ENCODE peak calls at places on chromosomes 3 and 15, in nine cellular contexts. S is brain microvascular endothelial cell, Q is colonic mucosa, H is dorsolateral prefrontal cortex, X is breast epithelium, K is cardiac muscle cell, Y is WERI-Rb-1, Z is suprapubic skin, J is heart left ventricle. O is an unnamed sample.

GRCh38 chr3:197186887-197187588 is 111.4 kb downstream of the DLG1 start:
- DNase-seq in Y (no peak), S (peak), X (no peak), J (peak), K (peak), Q (no peak), H (no peak), Z (no peak), O (no peak)

GRCh38 chr3:192169332-192169915 is 557.9 kb downstream of the FGF12 start:
- DNase-seq in Q (no peak), X (no peak), J (no peak), Y (no peak), S (no peak), K (peak), Z (no peak), H (no peak), O (no peak)

GRCh38 chr3:53253707-53254106 is 2.1 kb downstream of the TKT start:
- DNase-seq in Z (no peak), S (no peak), Q (no peak), H (no peak), X (no peak), J (no peak), Y (no peak), K (no peak), O (no peak)

GRCh38 chr15:56812255-56812654 is 78.9 kb upstream of the ZNF280D start:
- DNase-seq in S (no peak), X (no peak), Q (no peak), J (no peak), K (no peak), Y (no peak), Z (no peak), H (no peak), O (no peak)

GRCh38 chr3:139455855-139456254 is 20.5 kb downstream of the RBP2 start:
- DNase-seq in S (no peak), Q (no peak), Z (no peak), J (no peak), X (no peak), K (peak), H (no peak), Y (no peak), O (no peak)

GRCh38 chr15:93298901-93299300 is 209.9 kb upstream of the RGMA start:
- DNase-seq in H (no peak), K (no peak), S (no peak), Z (no peak), Q (no peak), J (no peak), Y (no peak), X (no peak), O (peak)

GRCh38 chr3:190338717-190339116 is 16.5 kb upstream of the CLDN1 start:
- DNase-seq in Y (no peak), Q (no peak), K (no peak), H (no peak), J (no peak), X (no peak), S (no peak), Z (no peak), O (no peak)

GRCh38 chr3:129592362-129593150 is 13.9 kb downstream of the PLXND1 start:
- DNase-seq in Q (peak), J (peak), S (no peak), X (no peak), Z (peak), K (peak), H (no peak), Y (peak), O (peak)

GRCh38 chr3:73029321-73029796 is 32.1 kb upstream of the EBLN2 start:
- DNase-seq in Y (no peak), X (no peak), K (peak), Z (no peak), S (peak), Q (no peak), J (no peak), H (no peak), O (no peak)

GRCh38 chr3:24981924-24982323 is 446.1 kb upstream of the RARB start:
- DNase-seq in J (no peak), Z (no peak), K (no peak), H (no peak), Q (no peak), Y (no peak), X (no peak), S (no peak), O (no peak)

GRCh38 chr15:92451225-92451825 is 57.6 kb downstream of the ST8SIA2 start:
- DNase-seq in X (no peak), J (no peak), Z (no peak), H (no peak), K (no peak), S (peak), Q (no peak), Y (no peak), O (no peak)

GRCh38 chr3:146382386-146382785 is 87.0 kb downstream of the PLSCR2 start:
- DNase-seq in Z (no peak), J (no peak), Y (no peak), S (peak), Q (peak), X (no peak), H (no peak), K (peak), O (no peak)

GRCh38 chr15:85377986-85378385 is 2.4 kb upstream of the AKAP13 start:
- DNase-seq in J (no peak), X (no peak), Z (no peak), K (no peak), Y (no peak), Q (no peak), S (no peak), H (no peak), O (no peak)

GRCh38 chr15:77327168-77327567 is 92.7 kb downstream of the PEAK1 start:
- DNase-seq in Q (no peak), S (no peak), Y (no peak), Z (no peak), X (no peak), H (no peak), K (no peak), J (no peak), O (no peak)

GRCh38 chr3:146152841-146153240 is 8.1 kb downstream of the PLOD2 start:
- DNase-seq in Q (no peak), K (no peak), Z (no peak), J (no peak), Y (no peak), H (no peak), X (no peak), S (no peak), O (no peak)

GRCh38 chr3:78788839-78789238 is 979.0 kb downstream of the ROBO1 start:
- DNase-seq in Q (no peak), Y (no peak), Z (no peak), H (no peak), X (no peak), J (no peak), S (no peak), K (no peak), O (no peak)

GRCh38 chr15:98400120-98400519 is 248.2 kb upstream of the IGF1R start:
- DNase-seq in Z (no peak), S (no peak), J (no peak), H (no peak), Y (no peak), K (no peak), Q (no peak), X (no peak), O (no peak)

DNA sequence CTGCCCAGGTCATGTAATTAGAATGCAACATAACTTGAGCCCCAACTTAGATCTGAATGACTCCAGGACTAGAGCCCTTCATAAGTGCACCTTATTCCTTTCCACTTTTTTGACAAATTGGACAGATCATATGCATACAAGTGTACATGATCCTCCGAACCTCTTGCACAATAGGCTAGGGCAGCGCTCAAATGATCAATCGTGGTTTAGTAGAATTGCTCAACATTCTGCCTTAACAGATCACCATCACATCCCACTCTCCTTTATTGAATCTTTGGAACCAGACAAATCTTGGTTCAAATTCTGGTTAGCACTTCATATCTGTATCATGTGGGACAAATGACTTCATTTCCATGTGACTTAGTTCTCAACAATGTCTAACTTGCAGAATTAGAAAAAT is 106.8 kb upstream of the CDIN1 start:
- DNase-seq in Y (no peak), S (no peak), K (no peak), Q (no peak), Z (no peak), J (no peak), X (no peak), H (no peak), O (no peak)
- TF ChIP-seq CTCF in Y (no peak), S (no peak), K (no peak), Q (no peak), Z (no peak), J (no peak), X (no peak), H (no peak), O (no peak)

GRCh38 chr3:117018622-117019021 is 309.0 kb downstream of the TUSC7 start:
- DNase-seq in J (no peak), Q (no peak), Y (no peak), H (no peak), X (no peak), S (no peak), Z (no peak), K (no peak), O (no peak)
- H3K27ac ChIP-seq in J (no peak), Q (no peak), Y (no peak), H (peak), X (no peak), S (no peak), Z (no peak), K (no peak), O (no peak)

GRCh38 chr3:100076544-100077529 is 37.5 kb downstream of the FILIP1L start:
- DNase-seq in H (no peak), K (no peak), J (no peak), Q (no peak), X (no peak), Y (peak), Z (no peak), S (no peak), O (no peak)
- TF ChIP-seq CTCF in H (no peak), K (no peak), J (no peak), Q (no peak), X (no peak), Y (no peak), Z (no peak), S (no peak), O (no peak)

GRCh38 chr3:195155842-195156241 is 115.1 kb downstream of the XXYLT1 start:
- DNase-seq in H (no peak), Z (no peak), K (no peak), X (no peak), Y (no peak), J (no peak), S (no peak), Q (no peak), O (no peak)

GRCh38 chr3:195153653-195154052 is 117.3 kb downstream of the XXYLT1 start:
- DNase-seq in J (no peak), Z (no peak), Q (no peak), H (no peak), K (peak), X (no peak), Y (no peak), S (no peak), O (no peak)

GRCh38 chr3:195154793-195155535 is 116.0 kb downstream of the XXYLT1 start:
- DNase-seq in X (peak), J (peak), K (peak), S (peak), Z (peak), H (peak), Y (no peak), Q (peak), O (peak)

GRCh38 chr3:195154111-195154791 is 116.7 kb downstream of the XXYLT1 start:
- DNase-seq in Z (no peak), K (peak), H (no peak), J (no peak), Y (no peak), X (no peak), Q (no peak), S (peak), O (no peak)

DNA sequence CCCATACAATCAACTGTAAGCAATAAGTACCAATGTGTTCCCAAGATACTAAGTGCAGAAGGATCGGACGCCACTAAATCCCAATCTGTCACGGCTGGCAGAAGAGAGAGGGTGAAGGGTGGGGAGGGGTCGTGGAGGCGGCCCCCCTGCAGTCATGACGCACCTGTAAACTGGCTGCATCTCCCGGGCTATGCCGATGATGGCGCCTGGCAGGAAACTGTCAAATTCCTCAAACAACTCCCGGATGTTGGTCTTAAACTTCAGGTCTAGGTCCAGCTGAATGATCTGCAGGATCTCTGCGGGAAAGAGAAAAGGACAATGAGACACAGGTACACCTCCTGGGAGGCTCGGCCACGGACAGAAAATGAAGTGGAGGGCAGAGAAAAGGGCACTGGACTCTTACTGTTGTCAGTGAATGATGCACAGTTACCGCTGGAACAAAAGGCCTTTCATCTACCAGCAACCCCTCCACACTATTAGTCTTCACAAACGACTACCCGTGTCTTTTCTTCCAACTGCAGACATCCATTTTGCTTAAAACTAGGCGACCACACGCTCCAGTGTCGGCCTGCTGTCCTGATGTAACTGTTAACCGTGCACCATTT is 114.6 kb downstream of the XXYLT1 start:
- DNase-seq in X (no peak), Y (no peak), K (no peak), Z (no peak), J (no peak), H (no peak), Q (no peak), S (no peak), O (no peak)
- H3K27ac ChIP-seq in X (no peak), Y (no peak), K (no peak), Z (no peak), J (peak), H (peak), Q (no peak), S (no peak), O (no peak)

GRCh38 chr3:126496894-126497850 is 20.4 kb downstream of the UROC1 start:
- DNase-seq in K (no peak), Z (peak), X (no peak), H (no peak), Q (no peak), S (no peak), J (no peak), Y (no peak), O (no peak)

GRCh38 chr3:126497936-126498335 is 19.6 kb downstream of the UROC1 start:
- DNase-seq in Y (no peak), H (no peak), J (no peak), Z (peak), X (no peak), K (no peak), S (no peak), Q (no peak), O (no peak)

GRCh38 chr3:126500016-126500415 is 17.6 kb downstream of the UROC1 start:
- DNase-seq in Q (no peak), K (no peak), S (no peak), J (no peak), Z (peak), H (no peak), Y (no peak), X (no peak), O (no peak)

GRCh38 chr3:126499401-126499800 is 18.2 kb downstream of the UROC1 start:
- DNase-seq in Y (no peak), Q (no peak), X (no peak), Z (no peak), J (no peak), S (no peak), H (no peak), K (no peak), O (no peak)

GRCh38 chr3:126498936-126499335 is 18.6 kb downstream of the UROC1 start:
- DNase-seq in S (no peak), K (no peak), H (no peak), J (no peak), Z (peak), Q (no peak), Y (no peak), X (no peak), O (no peak)
- TF ChIP-seq CTCF in S (no peak), K (no peak), H (no peak), J (no peak), Z (no peak), Q (no peak), Y (peak), X (no peak), O (no peak)

DNA sequence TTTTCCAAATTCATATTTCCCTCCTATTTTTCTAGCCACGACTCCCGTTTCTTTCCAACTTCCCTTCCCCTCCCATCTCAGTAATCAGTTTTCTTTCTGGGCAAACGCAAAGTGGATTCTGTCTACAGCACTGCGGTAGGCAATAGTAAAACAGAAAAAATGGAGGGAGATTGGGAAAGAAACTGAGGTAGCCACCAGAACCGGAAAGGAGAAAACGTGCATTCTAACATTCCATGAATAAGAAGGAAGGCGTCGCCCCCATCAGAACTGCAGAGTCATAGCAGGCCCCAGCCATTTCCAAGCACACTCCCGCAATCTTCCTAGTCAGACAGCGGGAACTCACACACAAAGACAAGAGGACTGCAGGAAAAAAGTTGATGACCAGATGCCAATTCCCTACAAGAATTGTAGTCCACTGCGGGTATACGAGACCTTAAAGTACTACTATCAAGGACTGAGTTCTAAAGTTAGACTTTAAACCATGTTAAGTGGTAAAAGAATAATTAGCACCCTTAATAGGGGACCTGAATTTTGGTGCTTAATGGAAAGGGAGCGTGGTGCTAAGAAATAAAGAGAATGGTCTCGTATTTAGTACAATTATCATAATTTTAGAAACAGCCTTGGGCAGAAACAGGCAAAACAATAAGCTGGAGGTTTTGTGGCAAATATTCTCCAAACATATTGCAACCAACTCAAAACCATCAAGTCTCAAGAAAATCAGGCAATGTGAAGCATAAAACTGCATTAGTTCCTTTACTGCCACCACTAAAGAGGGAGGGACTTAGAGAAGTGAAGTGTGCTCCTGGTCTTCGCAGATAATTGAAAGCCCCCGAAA is 1.4 kb downstream of the PFN2 start:
- DNase-seq in Y (peak), Z (no peak), H (peak), S (peak), X (no peak), K (peak), J (peak), Q (peak), O (no peak)
- H3K27ac ChIP-seq in Y (peak), Z (peak), H (peak), S (peak), X (peak), K (peak), J (peak), Q (peak), O (peak)

GRCh38 chr15:67504796-67505195 is 16.1 kb upstream of the C15orf61 start:
- DNase-seq in X (no peak), Y (no peak), S (no peak), H (no peak), Z (no peak), J (no peak), Q (no peak), K (no peak), O (no peak)

GRCh38 chr15:67504061-67504460 is 16.9 kb upstream of the C15orf61 start:
- DNase-seq in Q (no peak), S (no peak), X (no peak), J (no peak), H (no peak), K (no peak), Z (no peak), Y (no peak), O (no peak)

GRCh38 chr15:67501836-67502461 is 19.0 kb upstream of the C15orf61 start:
- DNase-seq in Y (no peak), X (no peak), S (no peak), Z (no peak), J (no peak), Q (no peak), H (no peak), K (no peak), O (no peak)

GRCh38 chr15:67505675-67506572 is 15.0 kb upstream of the C15orf61 start:
- DNase-seq in Z (no peak), S (no peak), X (no peak), J (no peak), Y (no peak), H (no peak), K (no peak), Q (no peak), O (no peak)

DNA sequence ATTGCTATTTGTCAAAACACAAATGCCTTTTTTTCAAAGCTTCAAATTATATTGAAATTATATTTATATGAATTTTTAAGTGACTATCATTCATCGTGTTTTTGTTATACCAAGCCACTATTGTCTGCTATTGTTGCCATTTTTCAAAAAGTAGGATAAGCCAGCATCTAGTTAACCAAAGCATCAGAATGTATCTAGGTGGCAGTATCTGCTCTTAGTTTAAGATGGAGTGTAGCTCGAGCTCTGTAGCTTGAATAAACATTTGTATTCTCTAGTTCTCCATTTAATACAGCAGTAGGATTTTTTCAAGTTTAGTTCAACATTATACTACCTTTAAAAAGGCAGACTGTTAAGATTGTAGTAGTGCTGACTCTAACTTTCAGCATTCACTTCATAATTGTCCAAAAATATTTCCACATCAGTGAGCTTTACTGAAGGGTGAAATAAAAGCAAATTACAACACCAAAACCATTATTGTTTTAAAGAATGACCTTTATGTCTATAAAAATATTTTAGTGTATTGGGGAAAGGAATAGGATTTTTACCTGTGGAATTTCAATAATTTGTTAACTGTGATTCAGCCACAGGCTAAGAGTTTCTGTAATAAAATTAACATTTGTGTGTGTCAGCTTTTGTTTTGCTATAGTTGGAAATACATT is 19.6 kb upstream of the C15orf61 start:
- DNase-seq in X (no peak), Z (no peak), J (no peak), Y (no peak), Q (no peak), S (no peak), H (no peak), K (peak), O (no peak)
- TF ChIP-seq CTCF in X (no peak), Z (no peak), J (peak), Y (no peak), Q (no peak), S (peak), H (peak), K (peak), O (peak)

GRCh38 chr3:56849698-56850097 is 47.9 kb upstream of the ARHGEF3 start:
- DNase-seq in K (no peak), Q (no peak), X (no peak), H (no peak), S (no peak), Z (no peak), J (peak), Y (no peak), O (no peak)
- H3K27ac ChIP-seq in K (no peak), Q (no peak), X (peak), H (no peak), S (no peak), Z (no peak), J (no peak), Y (no peak), O (no peak)

GRCh38 chr3:15630646-15631350 is 29.3 kb downstream of the BTD start:
- DNase-seq in X (no peak), Q (no peak), Y (no peak), H (no peak), Z (no peak), K (peak), J (no peak), S (peak), O (no peak)

GRCh38 chr3:15633159-15633558 is 31.6 kb downstream of the BTD start:
- DNase-seq in X (no peak), S (no peak), Y (no peak), H (no peak), Q (no peak), J (no peak), Z (no peak), K (no peak), O (no peak)

GRCh38 chr3:15632212-15632580 is 30.7 kb downstream of the BTD start:
- DNase-seq in Z (no peak), S (no peak), Y (no peak), K (no peak), J (no peak), Q (no peak), X (no peak), H (no peak), O (no peak)

GRCh38 chr3:15629860-15630597 is 28.5 kb downstream of the BTD start:
- DNase-seq in J (peak), Y (peak), S (peak), K (peak), Z (no peak), H (no peak), X (no peak), Q (peak), O (no peak)

GRCh38 chr3:15631426-15632211 is 30.1 kb downstream of the BTD start:
- DNase-seq in J (no peak), Y (no peak), Q (no peak), X (no peak), H (no peak), S (no peak), Z (no peak), K (no peak), O (no peak)
- TF ChIP-seq CTCF in J (no peak), Y (no peak), Q (no peak), X (no peak), H (no peak), S (peak), Z (no peak), K (no peak), O (no peak)

O was measured in upper lobe of right lung.